ENCODE peak calls at places on chromosomes 6 and 20, in nine cellular contexts. Q is NB4; H is IMR-90; Z is adrenal gland; U is GM23338; X is endothelial cell of umbilical vein; K is activated CD8-positive, alpha-beta T cell treated with anti-CD3 and anti-CD28 coated beads for 36 hours; C is Calu3; N is PC-3. A is an unnamed sample.

GRCh38 chr20:61810709-61811565 is 254.7 kb downstream of the TAF4 start:
- DNase-seq in N (no peak), C (no peak), Z (no peak), H (no peak), X (no peak), K (no peak), U (no peak), Q (no peak), A (no peak)

GRCh38 chr20:934186-934840 is 18.2 kb upstream of the ANGPT4 start:
- DNase-seq in H (no peak), N (no peak), U (peak), C (no peak), K (no peak), Z (no peak), Q (no peak), X (no peak), A (no peak)

GRCh38 chr20:43667341-43668132 is 623 bp downstream of the MYBL2 start:
- DNase-seq in U (peak), X (no peak), H (no peak), Z (peak), Q (peak), N (peak), K (peak), C (peak), A (peak)

GRCh38 chr6:42125663-42126062 is 16.8 kb downstream of the C6orf132 start:
- DNase-seq in U (no peak), C (no peak), N (no peak), X (no peak), K (no peak), H (no peak), Z (no peak), Q (no peak), A (no peak)

GRCh38 chr6:108203189-108204119 is 37.6 kb downstream of the NR2E1 start:
- DNase-seq in K (no peak), N (no peak), Q (no peak), X (no peak), H (no peak), U (no peak), C (no peak), Z (no peak), A (no peak)

GRCh38 chr6:169273511-169273910 is 19.9 kb upstream of the THBS2 start:
- DNase-seq in N (no peak), K (no peak), C (no peak), H (no peak), X (no peak), Q (no peak), U (no peak), Z (no peak), A (no peak)

GRCh38 chr6:116278853-116279231 is 888 bp downstream of the TSPYL1 start:
- DNase-seq in Z (peak), K (peak), Q (no peak), C (no peak), H (peak), U (peak), N (no peak), X (no peak), A (no peak)

GRCh38 chr6:43506171-43506570 is 4.0 kb downstream of the LRRC73 start:
- DNase-seq in Q (no peak), C (no peak), Z (no peak), X (no peak), H (no peak), K (no peak), N (no peak), U (no peak), A (no peak)

GRCh38 chr20:22924036-22924737 is 110.9 kb upstream of the SSTR4 start:
- DNase-seq in N (peak), Z (no peak), Q (no peak), U (no peak), X (no peak), K (no peak), C (no peak), H (no peak), A (no peak)

GRCh38 chr6:145086197-145086596 is 649.1 kb downstream of the EPM2A start:
- DNase-seq in K (no peak), U (peak), C (no peak), Z (no peak), X (no peak), N (no peak), Q (peak), H (no peak), A (no peak)

GRCh38 chr6:52503344-52503747 is 73.5 kb downstream of the TRAM2 start:
- DNase-seq in H (no peak), U (peak), Z (no peak), Q (no peak), X (no peak), K (no peak), C (peak), N (peak), A (no peak)

GRCh38 chr6:111481836-111482235 is 1.2 kb downstream of the REV3L start:
- DNase-seq in K (no peak), H (peak), Z (no peak), X (peak), Q (no peak), N (peak), U (no peak), C (no peak), A (no peak)

GRCh38 chr6:91715171-91715805 is 1128.4 kb upstream of the MAP3K7 start:
- DNase-seq in Q (no peak), K (no peak), X (no peak), C (no peak), Z (no peak), U (no peak), H (no peak), N (no peak), A (no peak)

GRCh38 chr20:50256577-50256976 is 65.9 kb downstream of the CEBPB start:
- DNase-seq in X (no peak), H (peak), Z (no peak), C (peak), U (no peak), Q (peak), N (no peak), K (no peak), A (no peak)

GRCh38 chr6:31352497-31353368 is 4.2 kb downstream of the HLA-B start:
- DNase-seq in X (no peak), N (no peak), U (no peak), K (peak), C (no peak), Q (no peak), Z (no peak), H (no peak), A (no peak)

GRCh38 chr6:4066029-4066755 is 12.7 kb downstream of the FAM217A start:
- DNase-seq in C (no peak), N (no peak), Z (no peak), H (no peak), K (no peak), X (no peak), U (no peak), Q (peak), A (no peak)

GRCh38 chr20:24651171-24651972 is 181.9 kb downstream of the SYNDIG1 start:
- DNase-seq in K (no peak), H (peak), X (no peak), Z (no peak), C (no peak), N (peak), U (no peak), Q (peak), A (no peak)

GRCh38 chr6:12602951-12603710 is 113.4 kb upstream of the PHACTR1 start:
- DNase-seq in Q (peak), N (peak), U (peak), K (no peak), C (peak), Z (no peak), X (peak), H (peak), A (no peak)

GRCh38 chr6:43742285-43742684 is 27.7 kb upstream of the VEGFA start:
- DNase-seq in Z (no peak), X (no peak), C (no peak), H (no peak), N (no peak), U (no peak), Q (no peak), K (no peak), A (peak)

GRCh38 chr6:31246051-31246495 is 25.8 kb downstream of the HLA-C start:
- DNase-seq in C (peak), U (peak), K (no peak), X (peak), Q (no peak), N (peak), H (peak), Z (no peak), A (no peak)

GRCh38 chr20:20184149-20184548 is 131.8 kb downstream of the CFAP61 start:
- DNase-seq in Q (peak), H (no peak), X (no peak), K (peak), Z (no peak), N (no peak), C (no peak), U (peak), A (no peak)

GRCh38 chr6:144931172-144932035 is 646.3 kb downstream of the UTRN start:
- DNase-seq in H (peak), N (peak), Z (peak), Q (peak), C (peak), U (peak), K (peak), X (peak), A (no peak)

GRCh38 chr6:103273048-103273447 is 1586.7 kb downstream of the HACE1 start:
- DNase-seq in U (peak), C (no peak), H (no peak), Q (peak), K (no peak), Z (no peak), X (no peak), N (peak), A (no peak)

GRCh38 chr6:44525761-44526351 is 138.3 kb downstream of the CDC5L start:
- DNase-seq in K (no peak), Q (no peak), C (no peak), U (no peak), Z (no peak), H (no peak), X (no peak), N (no peak), A (no peak)

GRCh38 chr6:37630281-37630799 is 67.3 kb downstream of the MDGA1 start:
- DNase-seq in Q (peak), U (no peak), H (peak), Z (peak), N (peak), X (peak), C (peak), K (no peak), A (no peak)

GRCh38 chr6:136415351-136416005 is 125.8 kb upstream of the BCLAF1 start:
- DNase-seq in U (no peak), N (no peak), C (no peak), X (no peak), H (peak), Z (no peak), Q (peak), K (no peak), A (no peak)

GRCh38 chr20:15862178-15862577 is 711.1 kb downstream of the KIF16B start:
- DNase-seq in H (no peak), N (peak), C (no peak), Z (no peak), Q (no peak), X (no peak), U (no peak), K (no peak), A (no peak)

GRCh38 chr20:24690408-24690807 is 221.0 kb downstream of the SYNDIG1 start:
- DNase-seq in U (no peak), Q (no peak), Z (no peak), C (no peak), X (no peak), H (no peak), N (no peak), K (no peak), A (no peak)

GRCh38 chr6:106077170-106077569 is 9.0 kb upstream of the PRDM1 start:
- DNase-seq in Z (no peak), C (no peak), Q (no peak), H (peak), U (no peak), K (no peak), N (peak), X (no peak), A (no peak)

GRCh38 chr20:31560094-31560899 is 44.8 kb upstream of the ID1 start:
- DNase-seq in C (peak), H (peak), N (peak), Q (peak), Z (peak), K (peak), U (peak), X (peak), A (peak)

GRCh38 chr20:998431-998830 is 3.7 kb downstream of the RSPO4 start:
- DNase-seq in X (no peak), K (no peak), C (no peak), H (no peak), Z (no peak), Q (no peak), U (no peak), N (no peak), A (no peak)

GRCh38 chr6:4394786-4395185 is 259.4 kb upstream of the ECI2 start:
- DNase-seq in N (peak), U (no peak), Z (no peak), Q (peak), C (no peak), K (no peak), H (no peak), X (no peak), A (no peak)

GRCh38 chr6:13848553-13849150 is 34.3 kb upstream of the MCUR1 start:
- DNase-seq in U (no peak), N (peak), C (no peak), K (no peak), X (no peak), H (peak), Q (no peak), Z (no peak), A (no peak)

GRCh38 chr6:147207351-147207750 is 3.1 kb downstream of the STXBP5 start:
- DNase-seq in Q (no peak), X (no peak), C (no peak), U (no peak), K (no peak), H (no peak), N (no peak), Z (no peak), A (no peak)

GRCh38 chr20:859661-860294 is 26.3 kb downstream of the FAM110A start:
- DNase-seq in H (peak), K (peak), Z (no peak), U (no peak), N (peak), X (no peak), C (no peak), Q (no peak), A (no peak)

GRCh38 chr6:16146527-16146955 is 17.7 kb downstream of the MYLIP start:
- DNase-seq in C (no peak), X (peak), H (no peak), Q (no peak), K (no peak), U (no peak), N (no peak), Z (no peak), A (no peak)

GRCh38 chr20:63205896-63206295 is 10.0 kb downstream of the YTHDF1 start:
- DNase-seq in H (no peak), C (no peak), Q (no peak), Z (no peak), K (no peak), U (no peak), N (no peak), X (no peak), A (no peak)

GRCh38 chr20:63204362-63204761 is 11.6 kb downstream of the YTHDF1 start:
- DNase-seq in Q (no peak), U (no peak), K (no peak), H (no peak), N (no peak), X (no peak), C (no peak), Z (no peak), A (no peak)

GRCh38 chr20:63202811-63203526 is 13.0 kb downstream of the YTHDF1 start:
- DNase-seq in U (no peak), K (no peak), Q (no peak), H (no peak), N (no peak), C (no peak), Z (no peak), X (no peak), A (no peak)

GRCh38 chr20:63198606-63199005 is 17.3 kb downstream of the YTHDF1 start:
- DNase-seq in H (no peak), K (no peak), C (no peak), N (no peak), Q (no peak), U (no peak), Z (no peak), X (no peak), A (no peak)

GRCh38 chr20:63202021-63202420 is 13.9 kb downstream of the YTHDF1 start:
- DNase-seq in X (no peak), H (no peak), U (no peak), N (no peak), C (no peak), K (no peak), Z (no peak), Q (no peak), A (no peak)
- TF ChIP-seq CTCF in X (no peak), H (no peak), U (no peak), N (no peak), C (no peak), K (no peak), Z (no peak), Q (no peak), A (no peak)

GRCh38 chr20:41889871-41890224 is 271.7 kb upstream of the CHD6 start:
- DNase-seq in K (no peak), X (no peak), Z (no peak), Q (no peak), C (peak), H (no peak), U (no peak), N (no peak), A (no peak)

GRCh38 chr20:41888434-41888833 is 270.3 kb upstream of the CHD6 start:
- DNase-seq in K (no peak), C (no peak), U (no peak), N (no peak), X (no peak), Z (no peak), H (no peak), Q (no peak), A (no peak)

GRCh38 chr20:41887500-41887899 is 269.3 kb upstream of the CHD6 start:
- DNase-seq in C (no peak), H (no peak), K (no peak), N (no peak), Q (no peak), X (no peak), U (no peak), Z (no peak), A (no peak)

GRCh38 chr20:41892031-41892430 is 273.9 kb upstream of the CHD6 start:
- DNase-seq in Z (no peak), X (no peak), C (no peak), K (no peak), N (no peak), H (no peak), Q (no peak), U (no peak), A (no peak)

DNA sequence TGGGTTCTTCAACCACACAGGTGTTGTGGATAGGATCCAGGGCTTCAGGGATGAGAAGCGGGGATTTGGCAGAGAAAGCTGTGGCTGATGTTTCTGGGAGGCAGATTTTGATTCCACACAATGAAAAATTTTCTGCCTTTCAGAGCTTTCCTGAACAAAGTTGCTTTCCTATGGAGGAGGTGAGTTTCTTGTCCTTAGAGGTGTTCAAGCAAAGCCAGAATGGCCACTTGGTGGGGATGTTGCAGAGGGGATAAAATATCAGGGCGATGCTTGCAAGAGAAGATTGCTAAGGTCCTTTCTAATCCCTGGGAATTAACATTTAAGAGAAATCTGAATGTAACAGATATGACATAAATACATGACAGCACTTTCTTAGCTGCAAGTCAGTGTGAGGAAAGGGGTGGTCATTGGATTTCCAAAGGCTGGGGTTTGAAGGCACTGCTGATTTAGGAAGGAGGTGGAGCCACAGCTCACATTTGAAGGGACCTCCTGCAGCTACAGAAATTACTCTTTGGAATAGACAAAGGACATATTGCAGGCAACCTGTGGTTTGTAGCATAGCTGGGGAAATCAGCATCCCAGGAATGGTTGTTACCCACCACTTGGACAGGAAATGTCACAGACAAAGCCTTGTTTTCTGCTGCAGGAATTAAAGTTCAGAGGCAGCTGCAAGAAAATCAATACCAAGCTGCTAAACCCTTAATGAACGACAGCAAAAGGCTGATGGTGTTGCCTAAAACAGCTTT is 271.1 kb upstream of the CHD6 start:
- DNase-seq in C (peak), K (peak), U (peak), X (no peak), Z (no peak), H (no peak), Q (peak), N (peak), A (no peak)
- TF ChIP-seq CTCF in C (peak), K (no peak), U (peak), X (no peak), Z (no peak), H (no peak), Q (no peak), N (peak), A (no peak)

GRCh38 chr6:161140554-161140875 is 133.3 kb downstream of the AGPAT4 start:
- DNase-seq in X (no peak), N (no peak), K (no peak), Q (no peak), H (no peak), C (no peak), U (no peak), Z (no peak), A (no peak)
- TF ChIP-seq CTCF in X (no peak), N (no peak), K (no peak), Q (no peak), H (no peak), C (no peak), U (no peak), Z (no peak), A (no peak)

DNA sequence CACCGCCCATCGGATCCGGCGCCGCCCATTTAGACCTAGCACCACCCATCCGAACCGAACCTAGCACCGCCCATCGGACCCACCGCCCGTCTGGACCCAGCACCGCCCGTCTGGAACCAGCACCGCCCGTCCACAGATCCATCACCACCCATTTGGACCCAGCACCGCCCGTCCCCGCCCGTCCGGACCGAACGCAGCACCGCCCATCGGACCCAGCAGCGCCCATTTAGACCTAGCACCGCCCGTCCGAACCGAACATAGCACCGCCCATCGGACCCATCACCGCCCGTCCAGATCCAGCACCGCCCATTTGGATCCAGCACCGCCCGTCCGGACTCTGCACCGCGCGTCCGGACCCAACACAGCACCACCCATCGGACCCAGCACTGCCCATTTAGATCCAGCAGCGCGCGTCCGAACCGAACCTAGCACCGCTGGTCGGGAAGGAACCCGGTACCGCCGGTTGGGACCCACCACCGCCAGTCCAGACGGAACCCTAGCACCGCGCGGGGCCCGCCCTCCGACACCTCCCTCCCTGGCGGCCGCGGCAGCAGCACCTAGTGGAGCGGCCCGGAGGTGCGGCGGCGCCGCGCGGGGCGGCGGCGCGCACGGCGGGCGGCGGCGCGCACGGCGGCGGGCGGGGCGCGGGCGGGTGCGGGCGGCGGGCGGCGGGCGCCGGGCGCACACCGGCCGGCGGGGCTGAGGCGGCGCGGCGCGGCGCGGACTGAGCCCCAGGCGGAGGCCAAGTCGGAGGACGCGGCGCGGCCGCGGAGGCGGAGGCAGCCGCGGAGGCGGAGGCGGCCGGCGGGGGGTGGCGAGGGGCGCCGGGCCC is at the start of gene AFDN:
- DNase-seq in Z (peak), U (peak), K (peak), H (peak), C (peak), X (no peak), N (peak), Q (no peak), A (peak)
- TF ChIP-seq CTCF in Z (peak), U (peak), K (peak), H (peak), C (peak), X (peak), N (peak), Q (no peak), A (no peak)

GRCh38 chr6:119539066-119539746 is 189.6 kb upstream of the MAN1A1 start:
- DNase-seq in U (no peak), C (no peak), X (no peak), Q (no peak), H (no peak), N (no peak), K (no peak), Z (no peak), A (no peak)
- TF ChIP-seq CTCF in U (no peak), C (no peak), X (no peak), Q (no peak), H (no peak), N (no peak), K (no peak), Z (no peak), A (no peak)

GRCh38 chr6:45946352-45946751 is 69.3 kb downstream of the CLIC5 start:
- DNase-seq in K (peak), Q (peak), U (peak), N (peak), Z (no peak), H (peak), C (no peak), X (no peak), A (no peak)
- TF ChIP-seq CTCF in K (no peak), Q (peak), U (peak), N (peak), Z (no peak), H (peak), C (no peak), X (no peak), A (no peak)